ENCODE peak calls at places on chromosomes 7 and 10, in five cellular contexts. I, H, G, E and R are unnamed samples. For H3K4me1, the result is how much of the 10 kb centered on the place peaks cover.

GRCh38 chr10:6400331-6400730 is 179.7 kb downstream of the PRKCQ start:
- DNase-seq in H (peak), E (no peak), I (no peak), G (no peak), R (peak)

GRCh38 chr10:84230359-84230758 is 5.0 kb upstream of the LRIT2 start:
- DNase-seq in E (no peak), G (no peak), I (no peak), H (no peak), R (no peak)

GRCh38 chr7:29812185-29812876 is 6.0 kb downstream of the WIPF3 start:
- DNase-seq in H (no peak), E (no peak), G (no peak), I (no peak), R (no peak)

GRCh38 chr10:113026679-113027078 is 76.6 kb downstream of the TCF7L2 start:
- DNase-seq in H (no peak), I (no peak), G (no peak), E (no peak), R (no peak)

GRCh38 chr7:111413796-111414195 is 148.5 kb downstream of the IMMP2L start:
- DNase-seq in H (peak), E (no peak), I (no peak), G (no peak), R (no peak)

GRCh38 chr10:7767209-7767608 is 20.6 kb downstream of the KIN start:
- DNase-seq in H (no peak), E (no peak), G (no peak), I (no peak), R (no peak)

GRCh38 chr7:128710391-128710930 is 28.7 kb upstream of the CALU start:
- DNase-seq in G (no peak), H (no peak), I (no peak), E (no peak), R (no peak)

GRCh38 chr7:106419455-106420182 is 134.8 kb upstream of the NAMPT start:
- DNase-seq in G (no peak), I (no peak), H (no peak), E (no peak), R (no peak)

GRCh38 chr10:110456523-110457091 is 41.1 kb upstream of the DUSP5 start:
- DNase-seq in I (no peak), E (peak), H (no peak), G (no peak), R (no peak)

GRCh38 chr7:54946764-54947163 is 72.1 kb upstream of the EGFR start:
- DNase-seq in E (peak), G (no peak), H (no peak), I (no peak), R (no peak)

GRCh38 chr10:45278860-45279498 is 36.4 kb downstream of the OR13A1 start:
- DNase-seq in H (no peak), I (no peak), E (no peak), G (no peak), R (no peak)

GRCh38 chr10:99534939-99535763 is 2.4 kb downstream of the NKX2-3 start:
- DNase-seq in E (peak), G (no peak), I (no peak), H (peak), R (no peak)

GRCh38 chr10:3861785-3862184 is 76.8 kb upstream of the KLF6 start:
- DNase-seq in G (no peak), I (no peak), H (no peak), E (no peak), R (no peak)

GRCh38 chr10:120131183-120131582 is 238.7 kb downstream of the SEC23IP start:
- DNase-seq in H (peak), G (no peak), I (peak), E (peak), R (peak)

GRCh38 chr10:34576789-34577188 is 238.3 kb downstream of the PARD3 start:
- DNase-seq in H (no peak), I (no peak), G (no peak), E (no peak), R (no peak)
- TF ChIP-seq EZH2phosphoT487 in H (no peak), I (no peak), G (no peak), E (no peak), R (no peak)

DNA sequence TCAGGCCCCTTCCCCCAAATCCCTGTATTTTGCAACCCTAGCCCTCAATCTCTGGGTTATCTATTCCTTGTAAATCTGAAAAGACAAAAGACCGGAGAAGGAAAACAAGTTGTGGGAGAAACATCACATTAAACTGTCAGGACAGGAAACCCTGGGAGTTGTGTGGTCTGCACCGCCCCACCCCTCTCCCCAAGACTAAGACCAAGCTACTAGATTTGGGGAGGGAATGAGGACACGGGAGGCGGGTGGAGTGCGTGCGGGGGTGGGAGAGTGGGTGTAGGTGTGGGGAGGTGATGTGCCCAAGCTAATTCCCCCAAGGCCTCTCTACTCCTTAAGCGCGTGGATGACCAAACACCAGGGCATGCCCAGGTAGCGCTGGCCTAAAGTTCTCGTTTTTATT is 1.3 kb downstream of the JCAD start:
- DNase-seq in I (no peak), G (no peak), E (peak), H (no peak), R (no peak)
- H2AFZ ChIP-seq in I (no peak), G (no peak), E (no peak), H (peak), R (no peak)

GRCh38 chr7:28132959-28133745 is 47.4 kb downstream of the JAZF1 start:
- DNase-seq in G (no peak), I (no peak), E (no peak), H (no peak), R (no peak)
- H3K4me1 ChIP-seq in G (under half), I (under half), E (under half), H (under half), R (under half)

DNA sequence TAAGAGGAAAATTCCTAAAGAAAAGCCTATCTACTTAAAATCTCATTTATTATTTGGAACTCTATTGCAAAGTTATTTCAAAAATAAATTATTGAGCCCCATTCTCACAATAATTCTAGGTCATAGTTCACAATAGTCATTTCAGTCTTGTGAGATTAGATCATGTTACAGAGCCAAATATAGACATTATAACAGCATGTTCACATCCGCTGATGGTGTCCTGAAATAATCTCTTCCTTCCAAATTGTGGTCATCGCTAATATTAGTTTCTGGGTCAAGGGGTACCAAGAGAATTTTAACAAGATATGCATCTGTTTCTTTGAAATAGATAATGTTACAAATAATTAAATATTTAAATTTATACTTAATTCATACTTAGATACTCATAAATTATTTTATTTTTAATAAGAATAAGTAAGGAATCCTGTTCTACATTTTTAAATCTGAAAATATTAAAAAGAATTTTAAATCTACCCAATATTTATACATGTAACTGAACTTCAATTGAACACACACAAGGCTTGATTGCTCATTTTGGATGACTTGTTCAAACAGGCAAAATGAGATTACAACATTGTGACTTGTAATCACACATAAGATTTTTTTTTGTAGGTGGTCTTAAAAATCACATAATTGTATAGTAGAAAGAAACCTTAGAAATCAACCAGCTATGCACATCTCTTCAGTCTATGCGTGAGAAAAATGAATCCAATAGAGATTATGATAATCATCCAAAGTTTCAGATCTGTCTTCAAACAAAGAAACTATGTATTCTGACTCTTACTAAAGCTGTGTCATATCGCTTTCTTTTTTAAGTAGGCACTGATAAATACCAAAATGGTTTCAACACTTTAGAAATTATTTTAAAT is 13.1 kb downstream of the GNAT3 start:
- DNase-seq in E (peak), H (no peak), I (no peak), G (peak), R (no peak)
- TF ChIP-seq EZH2phosphoT487 in E (no peak), H (no peak), I (no peak), G (no peak), R (no peak)

GRCh38 chr7:2680792-2681490 is 7.1 kb upstream of the AMZ1 start:
- DNase-seq in H (peak), I (peak), E (peak), G (peak), R (peak)
- H2AFZ ChIP-seq in H (peak), I (peak), E (no peak), G (no peak), R (no peak)

DNA sequence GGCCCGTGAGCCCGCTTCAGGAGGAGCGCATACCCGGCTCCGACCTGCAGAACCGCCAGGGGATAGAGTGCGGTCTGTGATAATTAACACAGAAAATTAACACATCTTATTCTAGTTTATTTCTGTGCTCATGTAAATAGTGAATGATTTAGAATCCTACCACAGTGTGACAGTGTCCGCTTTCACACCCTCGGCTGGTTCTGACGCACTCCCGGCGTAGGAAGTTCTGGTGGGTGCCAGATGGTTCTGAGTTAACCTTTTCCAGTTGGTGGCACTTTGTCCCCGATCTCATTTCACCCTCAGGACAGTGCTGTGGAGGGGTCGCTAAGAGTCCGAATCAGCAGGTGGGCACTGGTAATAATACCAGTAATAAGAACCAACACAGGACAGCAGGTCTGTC is 28.3 kb upstream of the FXYD4 start:
- DNase-seq in H (no peak), G (no peak), E (no peak), I (no peak), R (no peak)
- H3K4me1 ChIP-seq in H (under half), G (under half), E (under half), I (under half), R (under half)